ENCODE peak calls at places on chromosomes 3 and 15, in seven cellular contexts. B, E, H, Y, K, M and U are unnamed samples. For H3K36me3, the result is how much of the 10 kb centered on the place peaks cover.

GRCh38 chr3:4741404-4742307 is 237.6 kb upstream of the BHLHE40 start:
- DNase-seq in B (no peak), E (peak), H (no peak), Y (peak), K (peak), M (peak), U (peak)

GRCh38 chr3:137285924-137286323 is 328.1 kb downstream of the IL20RB start:
- DNase-seq in B (no peak), E (no peak), H (no peak), Y (no peak), K (no peak), M (no peak), U (no peak)

GRCh38 chr3:194740859-194741486 is 55.3 kb downstream of the FAM43A start:
- DNase-seq in B (no peak), E (no peak), H (no peak), Y (no peak), K (no peak), M (peak), U (no peak)

GRCh38 chr3:14209596-14210280 is 31.1 kb downstream of the LSM3 start:
- DNase-seq in B (no peak), E (no peak), H (no peak), Y (no peak), K (no peak), M (peak), U (no peak)

GRCh38 chr15:81398910-81399551 is 25.0 kb upstream of the TMC3 start:
- DNase-seq in B (no peak), E (no peak), H (no peak), Y (no peak), K (no peak), M (no peak), U (no peak)

GRCh38 chr15:72801590-72802345 is 18.2 kb upstream of the ADPGK start:
- DNase-seq in B (no peak), E (no peak), H (no peak), Y (no peak), K (no peak), M (no peak), U (no peak)

GRCh38 chr3:50028336-50028735 is 60.4 kb upstream of the RBM5 start:
- DNase-seq in B (no peak), E (peak), H (no peak), Y (no peak), K (no peak), M (no peak), U (no peak)

GRCh38 chr3:21036888-21037287 is 714.1 kb downstream of the ZNF385D start:
- DNase-seq in B (no peak), E (no peak), H (no peak), Y (no peak), K (no peak), M (no peak), U (no peak)

GRCh38 chr3:23648965-23649328 is 156.8 kb upstream of the UBE2E1 start:
- DNase-seq in B (no peak), E (peak), H (no peak), Y (no peak), K (no peak), M (no peak), U (no peak)

GRCh38 chr3:72625616-72626337 is 222.5 kb downstream of the SHQ1 start:
- DNase-seq in B (no peak), E (peak), H (no peak), Y (no peak), K (no peak), M (no peak), U (no peak)

GRCh38 chr3:61637088-61638051 is 76.0 kb downstream of the PTPRG start:
- DNase-seq in B (peak), E (no peak), H (no peak), Y (no peak), K (no peak), M (peak), U (no peak)

GRCh38 chr15:87733005-87733404 is 523.5 kb downstream of the NTRK3 start:
- DNase-seq in B (no peak), E (no peak), H (no peak), Y (no peak), K (no peak), M (no peak), U (no peak)

GRCh38 chr3:481680-482079 is 285.1 kb downstream of the CHL1 start:
- DNase-seq in B (no peak), E (no peak), H (no peak), Y (no peak), K (no peak), M (no peak), U (no peak)

GRCh38 chr3:187799942-187800637 is 54.8 kb upstream of the BCL6 start:
- DNase-seq in B (no peak), E (no peak), H (no peak), Y (no peak), K (no peak), M (no peak), U (no peak)

GRCh38 chr3:120615863-120616599 is 19.9 kb downstream of the NDUFB4 start:
- DNase-seq in B (peak), E (peak), H (no peak), Y (peak), K (no peak), M (peak), U (no peak)

GRCh38 chr3:77362936-77363335 is 323.0 kb downstream of the ROBO2 start:
- DNase-seq in B (no peak), E (no peak), H (no peak), Y (no peak), K (no peak), M (no peak), U (no peak)

GRCh38 chr3:123082370-123083065 is 15.7 kb downstream of the PDIA5 start:
- DNase-seq in B (no peak), E (no peak), H (no peak), Y (no peak), K (no peak), M (no peak), U (no peak)

GRCh38 chr3:100358413-100358812 is 23.9 kb downstream of the NIT2 start:
- DNase-seq in B (no peak), E (no peak), H (no peak), Y (no peak), K (no peak), M (no peak), U (no peak)

GRCh38 chr3:100361897-100362296 is 27.3 kb downstream of the NIT2 start:
- DNase-seq in B (no peak), E (peak), H (no peak), Y (no peak), K (no peak), M (no peak), U (no peak)

GRCh38 chr3:100364421-100364820 is 29.9 kb downstream of the NIT2 start:
- DNase-seq in B (no peak), E (no peak), H (no peak), Y (no peak), K (no peak), M (no peak), U (no peak)

GRCh38 chr3:100359030-100359429 is 24.5 kb downstream of the NIT2 start:
- DNase-seq in B (no peak), E (no peak), H (no peak), Y (no peak), K (no peak), M (no peak), U (no peak)

DNA sequence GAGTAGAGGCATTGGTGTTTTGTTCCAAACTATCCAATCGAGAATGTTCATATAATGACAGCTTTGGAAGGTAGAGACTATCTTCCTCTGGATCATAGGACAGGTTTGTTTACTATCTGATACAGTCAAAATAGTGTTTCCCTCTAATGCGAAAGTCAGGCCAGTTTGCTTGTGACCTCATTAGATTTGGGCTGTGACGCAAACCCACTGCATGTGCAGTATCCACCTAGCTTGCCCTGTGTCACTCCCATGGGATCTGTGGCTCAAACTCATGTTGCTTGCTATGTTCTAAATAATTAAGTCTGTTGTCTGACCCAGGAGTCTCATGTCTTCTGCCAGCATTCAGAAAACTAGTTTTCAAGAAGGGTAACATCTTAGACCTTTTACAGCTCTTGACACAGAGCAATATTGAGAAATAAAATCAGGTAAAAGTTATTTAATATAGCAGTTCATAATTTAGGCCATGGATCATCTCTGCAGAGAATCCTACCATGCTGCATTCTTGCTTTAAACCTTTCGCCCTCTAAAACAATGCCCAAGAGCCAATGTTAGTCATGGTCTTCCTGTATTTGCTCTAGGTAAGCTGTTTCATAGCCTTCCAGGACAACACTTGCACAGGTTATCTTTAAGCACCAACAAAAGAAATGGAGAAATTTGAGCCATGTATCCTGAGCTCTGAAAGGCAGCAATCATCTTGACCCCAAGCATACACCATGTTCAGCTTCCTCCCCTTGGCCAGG is 26.4 kb downstream of the NIT2 start:
- DNase-seq in B (no peak), E (no peak), H (no peak), Y (no peak), K (no peak), M (no peak), U (no peak)
- H3K36me3 ChIP-seq in B (half or more), E (half or more), H (under half), Y (under half), K (under half), M (under half), U (half or more)

GRCh38 chr3:197006860-197007259 is 22.8 kb downstream of the MELTF start:
- DNase-seq in B (no peak), E (no peak), H (no peak), Y (no peak), K (no peak), M (no peak), U (no peak)
- H3K36me3 ChIP-seq in B (under half), E (under half), H (under half), Y (under half), K (under half), M (under half), U (under half)

GRCh38 chr15:34354286-34354685 is 11.2 kb downstream of the NUTM1 start:
- DNase-seq in B (no peak), E (no peak), H (no peak), Y (no peak), K (no peak), M (no peak), U (no peak)
- H3K36me3 ChIP-seq in B (under half), E (under half), H (under half), Y (under half), K (under half), M (under half), U (under half)

DNA sequence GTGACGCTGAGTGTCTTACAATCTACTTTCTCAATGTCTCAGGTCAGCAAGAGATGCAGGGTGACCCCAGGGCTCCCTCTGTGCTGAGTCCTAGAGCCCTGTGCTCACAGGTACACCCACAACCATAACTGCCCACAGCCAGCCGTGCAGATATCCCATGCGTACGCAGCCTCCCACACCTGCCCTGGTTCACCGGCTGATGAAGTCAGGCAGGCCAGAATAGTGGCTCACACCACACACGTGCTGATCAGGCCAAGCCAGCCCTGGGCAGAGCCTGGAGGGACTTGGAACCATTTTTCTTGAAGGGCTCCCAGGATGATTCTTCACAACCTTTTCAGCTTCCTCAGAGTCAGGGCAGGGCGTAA is 63.6 kb upstream of the RPL32 start:
- DNase-seq in B (peak), E (no peak), H (no peak), Y (no peak), K (no peak), M (no peak), U (no peak)
- H3K36me3 ChIP-seq in B (half or more), E (under half), H (half or more), Y (under half), K (half or more), M (under half), U (under half)

GRCh38 chr3:185934726-185935464 is 2.9 kb downstream of the TRA2B start:
- DNase-seq in B (no peak), E (no peak), H (no peak), Y (no peak), K (no peak), M (no peak), U (no peak)

GRCh38 chr3:185933374-185933950 is 4.4 kb downstream of the TRA2B start:
- DNase-seq in B (no peak), E (no peak), H (no peak), Y (no peak), K (no peak), M (no peak), U (no peak)

GRCh38 chr3:185931777-185932176 is 6.0 kb downstream of the TRA2B start:
- DNase-seq in B (no peak), E (no peak), H (no peak), Y (no peak), K (no peak), M (no peak), U (no peak)

GRCh38 chr3:185930393-185931107 is 7.3 kb downstream of the TRA2B start:
- DNase-seq in B (no peak), E (no peak), H (no peak), Y (no peak), K (no peak), M (no peak), U (no peak)

GRCh38 chr3:185932213-185932612 is 5.6 kb downstream of the TRA2B start:
- DNase-seq in B (no peak), E (no peak), H (no peak), Y (no peak), K (no peak), M (no peak), U (no peak)
- H3K36me3 ChIP-seq in B (under half), E (half or more), H (under half), Y (under half), K (under half), M (half or more), U (under half)

GRCh38 chr3:45819543-45819942 is 22.4 kb downstream of the LZTFL1 start:
- DNase-seq in B (no peak), E (peak), H (no peak), Y (no peak), K (no peak), M (no peak), U (no peak)

GRCh38 chr3:45816544-45816943 is 20.2 kb upstream of the SLC6A20 start:
- DNase-seq in B (peak), E (no peak), H (no peak), Y (no peak), K (no peak), M (no peak), U (no peak)

GRCh38 chr3:45817788-45818523 is 21.6 kb upstream of the SLC6A20 start:
- DNase-seq in B (peak), E (peak), H (no peak), Y (no peak), K (no peak), M (peak), U (peak)

DNA sequence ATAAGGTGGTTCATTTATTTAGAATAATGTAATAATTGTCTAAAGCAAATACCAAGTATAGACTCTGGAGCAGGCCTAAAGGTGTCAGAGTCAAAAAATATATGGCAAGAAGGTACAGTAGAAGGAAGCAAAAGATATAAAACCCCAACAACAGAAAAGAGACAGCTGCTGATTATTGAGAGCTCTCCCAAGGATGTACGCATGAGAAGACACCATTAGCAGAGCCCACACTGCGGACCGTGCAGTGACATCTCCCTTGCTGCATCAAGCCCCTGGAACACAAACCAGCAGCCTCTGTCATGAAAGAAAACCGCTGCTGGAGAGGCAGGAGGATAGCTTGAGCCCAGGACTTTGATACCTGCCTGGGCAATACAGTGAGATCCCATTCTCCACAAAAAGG is 18.0 kb upstream of the SLC6A20 start:
- DNase-seq in B (no peak), E (no peak), H (no peak), Y (no peak), K (no peak), M (no peak), U (no peak)
- H3K36me3 ChIP-seq in B (under half), E (under half), H (under half), Y (under half), K (under half), M (under half), U (under half)

GRCh38 chr3:11562277-11562881 is 81.3 kb downstream of the VGLL4 start:
- DNase-seq in B (no peak), E (no peak), H (no peak), Y (peak), K (no peak), M (no peak), U (no peak)
- H3K36me3 ChIP-seq in B (under half), E (under half), H (under half), Y (under half), K (under half), M (half or more), U (under half)

DNA sequence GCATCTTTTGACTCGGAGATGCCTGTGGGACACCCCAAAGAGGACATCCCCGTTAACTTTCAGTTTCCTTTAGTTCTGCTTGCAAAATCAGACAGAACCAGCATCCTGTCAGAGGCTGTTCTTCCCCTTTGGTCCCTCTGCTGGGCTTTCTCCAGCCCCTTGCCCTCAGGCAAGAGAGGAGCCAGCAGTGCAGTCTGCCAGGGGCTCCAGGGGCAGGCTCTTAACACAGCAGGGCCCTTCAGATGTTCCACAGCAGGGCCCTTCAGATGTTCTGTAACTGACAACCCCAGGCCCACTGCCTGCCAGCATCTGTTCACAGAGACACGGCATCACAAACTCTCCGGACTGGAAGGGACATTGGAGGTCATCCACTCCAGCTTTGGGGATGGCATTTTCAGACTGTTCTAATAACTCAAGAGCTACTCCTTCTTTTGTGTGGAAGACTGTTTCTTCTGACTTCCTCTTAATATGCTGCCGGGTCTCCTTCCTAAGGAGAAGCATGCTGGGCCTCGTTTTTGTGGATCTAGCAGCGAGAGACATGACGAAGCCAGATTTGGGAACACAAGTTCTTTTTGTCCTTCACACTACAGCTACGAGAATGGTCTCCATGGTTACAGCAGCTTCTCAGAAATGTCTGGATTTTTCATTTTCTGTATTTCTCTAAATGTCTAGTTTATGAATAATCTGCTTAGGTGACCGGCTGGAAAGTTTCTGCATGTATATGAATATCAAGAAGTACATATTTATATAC is 51.8 kb downstream of the KY start:
- DNase-seq in B (no peak), E (no peak), H (no peak), Y (no peak), K (no peak), M (no peak), U (no peak)
- H3K36me3 ChIP-seq in B (under half), E (under half), H (under half), Y (under half), K (under half), M (under half), U (under half)